ENCODE peak calls at places on chromosomes 12 and 14, in four cellular contexts. C is fibroblast of pulmonary artery, X is DND-41, M is fibroblast of lung. T is an unnamed sample.

GRCh38 chr12:66003951-66004350 is 126.6 kb downstream of the LLPH start:
- DNase-seq in C (no peak), X (no peak), M (no peak), T (peak)

GRCh38 chr12:59075141-59075540 is 154.8 kb upstream of the LRIG3 start:
- DNase-seq in C (peak), X (no peak), M (no peak), T (no peak)

GRCh38 chr12:7856516-7856915 is 16.2 kb downstream of the SLC2A14 start:
- DNase-seq in C (no peak), X (no peak), M (no peak), T (no peak)

GRCh38 chr14:39442293-39442692 is 10.1 kb upstream of the FBXO33 start:
- DNase-seq in C (no peak), X (no peak), M (peak), T (no peak)

GRCh38 chr14:35215110-35215872 is 76.9 kb upstream of the PSMA6 start:
- DNase-seq in C (peak), X (no peak), M (peak), T (peak)

GRCh38 chr12:109130755-109131521 is 14.6 kb downstream of the ACACB start:
- DNase-seq in C (no peak), X (no peak), M (no peak), T (no peak)

GRCh38 chr14:58731465-58732330 is 93.9 kb downstream of the DACT1 start:
- DNase-seq in C (peak), X (no peak), M (peak), T (no peak)

GRCh38 chr12:54991161-54991991 is 6.8 kb upstream of the TESPA1 start:
- DNase-seq in C (no peak), X (peak), M (no peak), T (peak)

GRCh38 chr12:98644433-98644711 is 216 bp downstream of the IKBIP start:
- DNase-seq in C (no peak), X (no peak), M (no peak), T (no peak)

GRCh38 chr12:25708661-25709060 is 155.6 kb upstream of the LMNTD1 start:
- DNase-seq in C (peak), X (no peak), M (no peak), T (no peak)

GRCh38 chr14:104268725-104269436 is 130.5 kb downstream of the KIF26A start:
- DNase-seq in C (no peak), X (no peak), M (no peak), T (no peak)

GRCh38 chr12:42281281-42281680 is 43.2 kb upstream of the YAF2 start:
- DNase-seq in C (no peak), X (no peak), M (no peak), T (no peak)

GRCh38 chr12:4762773-4763172 is 42.6 kb downstream of the GALNT8 start:
- DNase-seq in C (no peak), X (no peak), M (no peak), T (no peak)

GRCh38 chr12:3947781-3948180 is 74.6 kb upstream of the PARP11 start:
- DNase-seq in C (no peak), X (no peak), M (no peak), T (no peak)

GRCh38 chr14:99270491-99271287 is 1.3 kb downstream of the BCL11B start:
- DNase-seq in C (no peak), X (peak), M (no peak), T (no peak)

GRCh38 chr12:57621497-57622292 is 10.5 kb downstream of the ARHGEF25 start:
- DNase-seq in C (no peak), X (peak), M (no peak), T (peak)

GRCh38 chr12:126663304-126664094 is 1598.3 kb downstream of the AACS start:
- DNase-seq in C (peak), X (no peak), M (no peak), T (peak)

GRCh38 chr12:88733003-88733402 is 152.7 kb upstream of the KITLG start:
- DNase-seq in C (no peak), X (no peak), M (no peak), T (no peak)

GRCh38 chr12:31206038-31206670 is 119.8 kb downstream of the SINHCAF start:
- DNase-seq in C (peak), X (no peak), M (peak), T (no peak)

GRCh38 chr14:76333664-76334063 is 42.3 kb upstream of the ESRRB start:
- DNase-seq in C (no peak), X (no peak), M (no peak), T (no peak)

GRCh38 chr14:51118993-51119392 is 24.1 kb upstream of the TRIM9 start:
- DNase-seq in C (no peak), X (no peak), M (no peak), T (no peak)

GRCh38 chr12:57169046-57169795 is 21.8 kb upstream of the LRP1-AS start:
- DNase-seq in C (no peak), X (no peak), M (no peak), T (no peak)

GRCh38 chr12:90102957-90103652 is 394.5 kb upstream of the ATP2B1 start:
- DNase-seq in C (peak), X (peak), M (peak), T (peak)

GRCh38 chr12:8887285-8887715 is 27.0 kb upstream of the PHC1 start:
- DNase-seq in C (peak), X (no peak), M (no peak), T (no peak)

GRCh38 chr14:104968541-104969401 is 9.4 kb downstream of the AHNAK2 start:
- DNase-seq in C (peak), X (no peak), M (no peak), T (no peak)

GRCh38 chr14:20515846-20516245 is 10.5 kb downstream of the RNASE10 start:
- DNase-seq in C (no peak), X (no peak), M (no peak), T (no peak)

GRCh38 chr12:21190016-21190415 is 59.0 kb downstream of the SLCO1B1 start:
- DNase-seq in C (no peak), X (no peak), M (no peak), T (no peak)

GRCh38 chr12:87870493-87870892 is 158.7 kb downstream of the C12orf50 start:
- DNase-seq in C (no peak), X (no peak), M (no peak), T (no peak)

GRCh38 chr14:105218611-105219010 is 29.7 kb upstream of the BTBD6 start:
- DNase-seq in C (no peak), X (no peak), M (no peak), T (no peak)

GRCh38 chr14:23432946-23433345 is 2.5 kb downstream of the MYH7 start:
- DNase-seq in C (no peak), X (no peak), M (no peak), T (no peak)

GRCh38 chr14:23432102-23432925 is 3.1 kb downstream of the MYH7 start:
- DNase-seq in C (no peak), X (no peak), M (no peak), T (no peak)

GRCh38 chr14:23431486-23431885 is 4.0 kb downstream of the MYH7 start:
- DNase-seq in C (no peak), X (no peak), M (no peak), T (no peak)

GRCh38 chr14:23434488-23435219 is 806 bp downstream of the MYH7 start:
- DNase-seq in C (no peak), X (no peak), M (no peak), T (no peak)

DNA sequence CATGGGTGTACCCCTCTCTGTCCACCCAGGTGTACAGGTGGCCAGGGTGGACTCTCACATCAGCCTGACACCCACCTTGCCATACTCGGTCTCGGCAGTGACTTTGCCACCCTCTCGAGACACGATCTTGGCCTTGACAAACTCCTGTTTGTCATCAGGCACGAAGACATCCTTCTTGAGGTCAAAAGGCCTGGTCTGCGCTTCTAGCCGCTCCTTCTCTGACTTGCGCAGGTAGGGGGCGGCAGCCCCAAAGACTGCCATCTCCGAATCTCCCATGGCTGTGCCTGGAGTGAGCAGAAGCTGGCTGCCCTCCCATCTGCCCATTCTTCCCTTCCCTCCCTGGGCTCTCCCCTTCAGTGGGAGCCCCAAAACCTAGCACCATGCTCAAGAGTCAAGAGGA is 2.0 kb downstream of the MYH7 start:
- DNase-seq in C (no peak), X (no peak), M (no peak), T (no peak)
- TF ChIP-seq CTCF in C (no peak), X (no peak), M (no peak), T (no peak)

GRCh38 chr14:79631276-79631675 is 580.0 kb downstream of the DIO2 start:
- DNase-seq in C (no peak), X (no peak), M (no peak), T (no peak)
- H3K4me3 ChIP-seq in C (no peak), X (no peak), M (no peak), T (no peak)

GRCh38 chr14:101404426-101405170 is 156.7 kb upstream of the DIO3 start:
- DNase-seq in C (no peak), X (no peak), M (no peak), T (no peak)
- TF ChIP-seq CTCF in C (no peak), X (no peak), M (no peak), T (no peak)

GRCh38 chr12:72268386-72268785 is 3.8 kb upstream of the TRHDE start:
- DNase-seq in C (no peak), X (no peak), M (peak), T (no peak)

GRCh38 chr12:72270246-72270645 is 1.9 kb upstream of the TRHDE start:
- DNase-seq in C (no peak), X (no peak), M (peak), T (no peak)

GRCh38 chr12:72267974-72268373 is 4.2 kb upstream of the TRHDE start:
- DNase-seq in C (no peak), X (no peak), M (peak), T (no peak)

GRCh38 chr12:72271401-72271740 is 799 bp upstream of the TRHDE start:
- DNase-seq in C (no peak), X (no peak), M (peak), T (no peak)

GRCh38 chr12:72269491-72269890 is 2.7 kb upstream of the TRHDE start:
- DNase-seq in C (no peak), X (no peak), M (peak), T (no peak)
- H3K4me3 ChIP-seq in C (no peak), X (no peak), M (peak), T (no peak)

GRCh38 chr12:75722714-75723200 is 211.3 kb upstream of the KRR1 start:
- DNase-seq in C (peak), X (peak), M (peak), T (peak)

GRCh38 chr12:75727577-75727976 is 216.2 kb upstream of the KRR1 start:
- DNase-seq in C (no peak), X (no peak), M (no peak), T (no peak)

GRCh38 chr12:75724913-75725312 is 213.5 kb upstream of the KRR1 start:
- DNase-seq in C (peak), X (no peak), M (peak), T (no peak)

GRCh38 chr12:75728826-75729225 is 217.4 kb upstream of the KRR1 start:
- DNase-seq in C (no peak), X (no peak), M (no peak), T (no peak)

GRCh38 chr12:75725505-75726120 is 214.2 kb upstream of the KRR1 start:
- DNase-seq in C (peak), X (no peak), M (no peak), T (no peak)
- TF ChIP-seq CTCF in C (peak), X (no peak), M (peak), T (no peak)

GRCh38 chr12:1613860-1614259 is 15.2 kb upstream of the WNT5B start:
- DNase-seq in C (no peak), X (no peak), M (no peak), T (no peak)

GRCh38 chr12:1611775-1612174 is 17.3 kb upstream of the WNT5B start:
- DNase-seq in C (peak), X (no peak), M (peak), T (no peak)

GRCh38 chr12:1614360-1614759 is 14.7 kb upstream of the WNT5B start:
- DNase-seq in C (no peak), X (no peak), M (no peak), T (no peak)

GRCh38 chr12:1610072-1610643 is 15.8 kb upstream of the FBXL14 start:
- DNase-seq in C (no peak), X (no peak), M (no peak), T (no peak)

DNA sequence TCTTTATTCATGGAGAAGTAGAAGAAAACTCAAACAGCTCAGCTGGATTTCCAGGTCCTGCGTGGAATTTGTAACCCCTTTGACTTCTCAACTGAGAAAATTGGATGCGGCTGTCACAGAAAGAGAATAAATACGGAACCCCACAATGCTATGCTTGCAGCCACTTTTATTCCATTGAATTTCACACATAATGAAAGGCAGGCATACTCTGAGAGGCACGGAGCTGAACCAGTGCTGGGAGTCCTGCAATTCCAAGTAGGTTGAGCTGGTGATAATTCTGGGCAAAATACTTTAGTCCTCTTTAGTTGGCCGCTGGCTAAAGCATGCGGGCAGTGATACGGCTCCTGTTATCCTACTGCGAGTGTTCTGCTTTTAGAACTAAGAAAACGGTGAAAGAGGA is 16.8 kb upstream of the WNT5B start:
- DNase-seq in C (no peak), X (no peak), M (no peak), T (no peak)
- H3K4me3 ChIP-seq in C (peak), X (no peak), M (peak), T (no peak)

DNA sequence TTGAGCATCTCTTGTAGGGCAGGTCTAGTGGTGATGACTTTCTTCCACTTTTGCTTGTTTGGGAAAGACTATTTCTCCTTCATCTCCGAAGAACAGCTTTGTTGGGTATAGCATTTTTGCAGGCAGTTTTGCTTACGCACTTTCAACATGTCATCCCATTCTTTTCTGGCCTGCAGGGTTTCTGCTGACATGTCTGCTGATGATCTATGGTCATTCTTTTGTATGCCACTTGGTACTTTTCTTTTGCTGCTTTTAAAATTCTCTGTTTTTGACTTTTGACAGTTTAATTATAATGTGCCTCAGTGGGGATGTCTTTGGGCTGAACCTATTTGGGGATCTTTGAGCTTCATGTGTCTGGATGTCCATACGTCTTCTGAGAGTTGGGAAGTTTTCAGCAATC is 78.2 kb downstream of the PTHLH start:
- DNase-seq in C (no peak), X (no peak), M (no peak), T (no peak)
- TF ChIP-seq CTCF in C (no peak), X (no peak), M (no peak), T (no peak)

GRCh38 chr12:2751230-2751629 is 43.5 kb upstream of the FKBP4 start:
- DNase-seq in C (no peak), X (no peak), M (no peak), T (no peak)

GRCh38 chr12:2754208-2754607 is 40.6 kb upstream of the FKBP4 start:
- DNase-seq in C (no peak), X (no peak), M (no peak), T (no peak)

GRCh38 chr12:2751686-2752085 is 43.1 kb upstream of the FKBP4 start:
- DNase-seq in C (no peak), X (no peak), M (no peak), T (no peak)

GRCh38 chr12:2752676-2753371 is 41.9 kb upstream of the FKBP4 start:
- DNase-seq in C (peak), X (peak), M (peak), T (peak)

DNA sequence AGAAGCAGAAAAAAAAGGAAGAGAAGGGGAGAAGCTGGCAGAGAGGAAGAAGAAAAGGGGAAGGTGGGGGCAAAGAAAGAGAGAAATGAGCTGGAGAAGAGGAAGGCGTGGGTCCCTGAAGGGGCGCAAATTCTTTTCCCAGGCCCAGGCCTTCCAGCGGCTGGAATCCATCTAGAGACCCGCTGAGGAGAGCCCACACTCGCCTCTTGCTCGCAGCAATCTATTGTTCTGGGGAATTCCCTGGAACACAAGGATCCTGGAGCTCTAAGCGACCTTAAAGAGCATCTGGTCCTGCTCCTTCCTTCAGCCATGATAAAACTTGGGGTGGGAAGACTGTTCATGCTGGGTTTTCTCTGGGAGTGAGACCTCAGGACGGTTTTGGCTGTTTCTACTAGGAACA is 41.2 kb upstream of the FKBP4 start:
- DNase-seq in C (no peak), X (no peak), M (no peak), T (no peak)
- H3K4me3 ChIP-seq in C (no peak), X (no peak), M (no peak), T (no peak)

GRCh38 chr14:91568626-91569025 is 58.5 kb upstream of the PPP4R3A start:
- DNase-seq in C (no peak), X (no peak), M (no peak), T (no peak)
- TF ChIP-seq CTCF in C (no peak), X (no peak), M (no peak), T (no peak)

GRCh38 chr12:22333186-22333745 is 1.2 kb downstream of the ST8SIA1 start:
- DNase-seq in C (peak), X (no peak), M (peak), T (no peak)
- H3K4me3 ChIP-seq in C (no peak), X (no peak), M (peak), T (no peak)

T was measured in GM12865.